ENCODE peak calls at places on chromosome 6, in five cellular contexts. S, R, Y, L and F are unnamed samples.

GRCh38 chr6:166515072-166515810 is 71.2 kb downstream of the RAMACL start:
- DNase-seq in L (no peak), S (no peak), Y (peak; percentile 14), R (no peak), F (peak; percentile 37)

GRCh38 chr6:86859513-86859912 is 77.8 kb upstream of the HTR1E start:
- DNase-seq in S (no peak), L (no peak), Y (no peak), R (no peak), F (no peak)

GRCh38 chr6:87333033-87333432 is 4.0 kb upstream of the GJB7 start:
- DNase-seq in L (no peak), S (no peak), Y (no peak), R (no peak), F (no peak)

GRCh38 chr6:15509335-15509933 is 153.4 kb downstream of the DTNBP1 start:
- DNase-seq in R (no peak), L (no peak), S (no peak), Y (no peak), F (no peak)

GRCh38 chr6:138372711-138373463 is 4.8 kb upstream of the SMIM28 start:
- DNase-seq in S (no peak), L (no peak), Y (no peak), R (no peak), F (no peak)

GRCh38 chr6:40543133-40543532 is 44.0 kb downstream of the LRFN2 start:
- DNase-seq in L (no peak), R (no peak), Y (no peak), S (no peak), F (no peak)

GRCh38 chr6:137746264-137746663 is 120.8 kb upstream of the TNFAIP3 start:
- DNase-seq in R (no peak), S (no peak), Y (no peak), L (no peak), F (no peak)

GRCh38 chr6:13491538-13491937 is 4.1 kb upstream of the GFOD1 start:
- DNase-seq in S (no peak), L (no peak), Y (no peak), R (no peak), F (no peak)

GRCh38 chr6:133352046-133352445 is 110.9 kb downstream of the EYA4 start:
- DNase-seq in Y (no peak), S (no peak), L (no peak), R (no peak), F (no peak)

GRCh38 chr6:32852844-32853540 is 512 bp downstream of the TAP1 start:
- DNase-seq in L (no peak), S (no peak), Y (no peak), R (no peak), F (no peak)

GRCh38 chr6:48782230-48782629 is 671.2 kb upstream of the PTCHD4 start:
- DNase-seq in R (no peak), Y (no peak), S (no peak), L (no peak), F (no peak)

GRCh38 chr6:83615025-83615999 is 93.6 kb downstream of the SNAP91 start:
- DNase-seq in S (no peak), L (peak; percentile 15), R (no peak), Y (peak; percentile 18), F (peak; percentile 31)

GRCh38 chr6:137928286-137928685 is 61.2 kb downstream of the TNFAIP3 start:
- DNase-seq in Y (no peak), L (no peak), R (no peak), S (no peak), F (no peak)

GRCh38 chr6:47532981-47533585 is 55.5 kb downstream of the CD2AP start:
- DNase-seq in Y (no peak), S (no peak), L (no peak), R (no peak), F (no peak)

GRCh38 chr6:167098825-167099225 is 24.1 kb upstream of the CCR6 start:
- DNase-seq in S (no peak), Y (no peak), L (no peak), R (peak; percentile 80), F (no peak)

GRCh38 chr6:86858970-86859369 is 78.4 kb upstream of the HTR1E start:
- DNase-seq in R (no peak), S (no peak), Y (no peak), L (no peak), F (no peak)

GRCh38 chr6:36118550-36119107 is 11.7 kb upstream of the MAPK13 start:
- DNase-seq in S (no peak), Y (peak; percentile 31), R (no peak), L (no peak), F (no peak)

GRCh38 chr6:7461416-7461815 is 71.8 kb downstream of the RIOK1 start:
- DNase-seq in Y (no peak), S (no peak), R (no peak), L (no peak), F (no peak)

GRCh38 chr6:137808836-137809315 is 58.2 kb upstream of the TNFAIP3 start:
- DNase-seq in Y (peak; percentile 68), S (no peak), L (no peak), R (no peak), F (no peak)

GRCh38 chr6:126945150-126945549 is 173.3 kb upstream of the RSPO3 start:
- DNase-seq in R (no peak), S (no peak), Y (no peak), L (no peak), F (no peak)

GRCh38 chr6:90301816-90302215 is 5.2 kb upstream of the BACH2 start:
- DNase-seq in Y (no peak), R (no peak), S (no peak), L (no peak), F (no peak)

GRCh38 chr6:98827295-98828159 is 6.8 kb upstream of the POU3F2 start:
- DNase-seq in R (no peak), Y (no peak), L (no peak), S (no peak), F (no peak)

GRCh38 chr6:160146454-160147145 is 25.0 kb downstream of the SLC22A1 start:
- DNase-seq in Y (no peak), R (no peak), L (no peak), S (no peak), F (no peak)

GRCh38 chr6:72267470-72267869 is 354.4 kb upstream of the KCNQ5 start:
- DNase-seq in Y (no peak), L (no peak), R (no peak), S (no peak), F (no peak)

GRCh38 chr6:87322304-87323212 is at the start of gene SMIM8:
- DNase-seq in R (peak; percentile 24), L (peak; percentile 70), S (peak; percentile 57), Y (peak; percentile 73), F (peak; percentile 90)

GRCh38 chr6:134117409-134117808 is 65.0 kb upstream of the SLC2A12 start:
- DNase-seq in L (no peak), R (no peak), Y (no peak), S (no peak), F (no peak)

GRCh38 chr6:161210857-161211256 is 63.0 kb downstream of the AGPAT4 start:
- DNase-seq in R (no peak), Y (no peak), S (no peak), L (no peak), F (no peak)

GRCh38 chr6:125101656-125102055 is 51.9 kb upstream of the TPD52L1 start:
- DNase-seq in R (no peak), L (no peak), Y (no peak), S (no peak), F (no peak)

GRCh38 chr6:53496797-53497196 is 48.1 kb downstream of the GCLC start:
- DNase-seq in Y (no peak), L (no peak), S (no peak), R (no peak), F (no peak)

GRCh38 chr6:75217203-75217602 is 11.3 kb upstream of the COL12A1 start:
- DNase-seq in L (no peak), S (no peak), R (no peak), Y (no peak), F (no peak)

GRCh38 chr6:135419162-135419561 is 78.4 kb downstream of the AHI1 start:
- DNase-seq in Y (no peak), L (no peak), S (no peak), R (no peak), F (no peak)
- TF ChIP-seq SUZ12 in Y (no peak), L (no peak), S (no peak), R (no peak), F (no peak)

GRCh38 chr6:81981812-81982211 is 229.3 kb upstream of the TENT5A start:
- DNase-seq in Y (no peak), S (no peak), L (no peak), R (no peak), F (no peak)
- TF ChIP-seq SUZ12 in Y (no peak), S (no peak), L (no peak), R (no peak), F (no peak)

DNA sequence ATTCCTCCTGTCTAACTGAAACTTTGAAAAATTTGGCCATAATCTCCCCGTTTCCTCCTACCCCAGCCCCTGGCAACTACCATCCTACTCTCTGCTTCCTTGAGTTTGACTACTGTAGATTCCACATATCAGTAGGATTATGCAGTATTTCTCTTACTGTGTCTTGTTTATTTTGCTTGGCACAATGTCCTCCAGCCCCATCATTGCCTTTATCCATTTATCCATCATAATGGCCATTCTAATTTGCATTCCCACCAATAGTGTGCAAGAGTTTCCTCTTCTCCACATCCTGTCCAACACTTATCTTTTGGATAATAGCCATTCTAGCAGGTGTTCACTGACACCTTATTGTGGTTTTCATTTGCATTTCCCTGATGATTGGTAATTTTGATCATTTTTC is 202.3 kb downstream of the THBS2 start:
- DNase-seq in L (no peak), Y (no peak), S (no peak), R (no peak), F (no peak)
- TF ChIP-seq SUZ12 in L (no peak), Y (no peak), S (no peak), R (no peak), F (no peak)

DNA sequence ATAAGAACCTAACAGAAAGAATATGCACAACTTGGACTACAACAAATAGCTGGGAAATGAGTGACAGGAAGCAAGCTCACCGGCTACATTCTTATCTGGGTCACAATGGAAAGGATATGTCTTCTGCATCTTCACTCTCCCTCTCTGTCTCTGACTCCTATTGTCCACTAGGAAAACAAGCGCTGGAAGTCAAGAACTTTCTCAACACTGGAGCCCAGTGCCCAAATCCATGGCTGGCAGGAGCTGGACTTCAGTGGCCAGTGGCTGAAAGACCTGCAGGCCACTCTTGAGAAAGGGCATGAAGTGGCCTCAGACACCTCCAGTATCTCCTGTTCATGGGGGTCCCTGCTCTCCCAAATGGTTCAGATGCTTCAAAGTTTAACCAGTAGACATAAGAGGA is 62.0 kb downstream of the FAM50B start:
- DNase-seq in S (no peak), R (no peak), L (no peak), Y (no peak), F (no peak)
- TF ChIP-seq SUZ12 in S (no peak), R (no peak), L (no peak), Y (no peak), F (no peak)

DNA sequence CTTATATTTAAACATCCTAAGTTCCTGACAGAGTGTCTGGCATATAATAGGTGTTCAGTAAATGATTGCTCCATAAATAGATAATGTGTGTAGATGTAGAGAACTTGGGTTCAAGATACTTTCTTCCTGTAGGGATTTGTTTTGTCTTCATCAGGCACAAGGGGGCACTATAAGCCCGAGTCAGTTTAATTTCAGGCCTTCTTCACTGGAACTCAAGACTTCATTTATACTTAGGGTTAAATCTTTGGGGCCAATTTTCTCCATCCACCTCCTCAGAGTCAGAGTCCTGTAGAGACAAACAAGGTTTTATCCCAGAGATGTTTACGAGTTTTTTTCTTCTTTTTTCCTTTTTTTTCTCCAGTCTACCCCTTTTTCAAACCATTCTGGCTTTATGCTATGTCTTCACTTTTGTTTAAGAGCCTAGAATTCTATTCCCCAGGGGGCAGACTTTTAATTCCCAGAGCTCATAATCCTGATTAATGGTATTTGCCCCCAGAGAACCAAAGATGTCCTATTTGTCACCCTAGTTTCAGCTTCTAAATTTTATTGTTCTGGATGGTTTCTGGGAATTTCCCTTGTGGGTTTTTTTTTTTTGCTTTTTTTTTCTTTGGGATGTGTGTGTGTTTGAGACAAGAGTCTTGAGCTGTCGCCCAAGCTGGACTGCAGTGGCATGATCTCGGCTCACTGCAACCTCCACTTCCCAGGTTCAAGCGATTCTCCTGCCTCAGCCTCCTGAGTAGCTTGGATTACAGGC is 88.4 kb downstream of the HFE start:
- DNase-seq in Y (peak; percentile 72), S (no peak), L (no peak), R (no peak), F (peak; percentile 44)
- TF ChIP-seq SUZ12 in Y (no peak), S (no peak), L (no peak), R (no peak), F (no peak)